ENCODE peak calls at places on chromosomes 7 and 10, in five cellular contexts. Q, E, P, X and D are unnamed samples.

GRCh38 chr7:142957723-142958122 is 4.4 kb downstream of the KEL start:
- DNase-seq in E (no peak), P (no peak), X (no peak), Q (no peak), D (no peak)

GRCh38 chr10:62079885-62080559 is 178.5 kb downstream of the ARID5B start:
- DNase-seq in X (no peak), Q (no peak), E (no peak), P (no peak), D (no peak)

GRCh38 chr7:17099083-17099973 is 199.1 kb upstream of the AHR start:
- DNase-seq in P (peak; percentile 52), E (no peak), Q (no peak), X (no peak), D (no peak)

GRCh38 chr7:54810401-54810800 is 51.4 kb upstream of the SEC61G start:
- DNase-seq in P (no peak), X (no peak), E (no peak), Q (no peak), D (no peak)

GRCh38 chr7:16951483-16952080 is 69.8 kb upstream of the AGR3 start:
- DNase-seq in P (no peak), X (no peak), Q (no peak), E (no peak), D (no peak)

GRCh38 chr10:130339091-130339490 is 202.9 kb downstream of the GLRX3 start:
- DNase-seq in Q (no peak), E (no peak), X (no peak), P (no peak), D (no peak)

GRCh38 chr10:33402748-33403147 is 68.3 kb upstream of the NRP1 start:
- DNase-seq in X (no peak), E (no peak), Q (no peak), P (no peak), D (no peak)

GRCh38 chr7:31373337-31374289 is 33.1 kb upstream of the NEUROD6 start:
- DNase-seq in Q (peak; percentile 67), X (peak; percentile 40), P (peak; percentile 46), E (peak; percentile 10), D (peak; percentile 74)

GRCh38 chr10:46096426-46096825 is 50.4 kb upstream of the MSMB start:
- DNase-seq in Q (no peak), X (no peak), P (peak; percentile 40), E (no peak), D (no peak)

GRCh38 chr7:115475774-115476407 is 554.0 kb downstream of the MDFIC start:
- DNase-seq in X (no peak), Q (peak; percentile 3), P (no peak), E (no peak), D (peak; percentile 45)

GRCh38 chr10:71639412-71639719 is 80.2 kb downstream of the C10orf105 start:
- DNase-seq in X (no peak), E (no peak), P (no peak), Q (no peak), D (no peak)

GRCh38 chr7:33604015-33604414 is 301.3 kb upstream of the BMPER start:
- DNase-seq in Q (no peak), X (no peak), E (no peak), P (peak; percentile 12), D (no peak)